ENCODE peak calls at places on chromosomes 4 and X, in four cellular contexts. Y, I, J and T are unnamed samples.

GRCh38 chr4:128461300-128462103 is 173.9 kb upstream of the PGRMC2 start:
- DNase-seq in Y (no peak), I (peak), J (no peak), T (no peak)

GRCh38 chr4:3706111-3706511 is 60.1 kb upstream of the ADRA2C start:
- DNase-seq in Y (no peak), I (no peak), J (no peak), T (no peak)

GRCh38 chr4:16078195-16078756 is 5.5 kb downstream of the PROM1 start:
- DNase-seq in Y (no peak), I (no peak), J (no peak), T (no peak)

GRCh38 chrX:65718538-65718937 is 51.1 kb downstream of the MSN start:
- DNase-seq in Y (no peak), I (no peak), J (no peak), T (no peak)

GRCh38 chrX:99371976-99372595 is 1038.0 kb downstream of the PCDH19 start:
- DNase-seq in Y (no peak), I (no peak), J (no peak), T (no peak)

GRCh38 chr4:41257901-41258300 is 1.2 kb downstream of the UCHL1 start:
- DNase-seq in Y (no peak), I (no peak), J (no peak), T (no peak)

GRCh38 chr4:74545488-74545887 is 100.6 kb downstream of the AREG start:
- DNase-seq in Y (no peak), I (no peak), J (no peak), T (no peak)

GRCh38 chrX:1261285-1261684 is 7.3 kb upstream of the CSF2RA start:
- DNase-seq in Y (no peak), I (no peak), J (no peak), T (no peak)

GRCh38 chrX:13835825-13836224 is 18.9 kb upstream of the GPM6B start:
- DNase-seq in Y (no peak), I (no peak), J (no peak), T (no peak)

GRCh38 chrX:23557070-23557469 is 110.2 kb upstream of the PRDX4 start:
- DNase-seq in Y (no peak), I (no peak), J (no peak), T (no peak)

GRCh38 chrX:20529711-20530110 is 263.0 kb upstream of the RPS6KA3 start:
- DNase-seq in Y (no peak), I (no peak), J (no peak), T (no peak)

GRCh38 chr4:45294464-45294863 is 568.1 kb upstream of the GNPDA2 start:
- DNase-seq in Y (no peak), I (no peak), J (no peak), T (no peak)

GRCh38 chr4:80058740-80059139 is 14.3 kb downstream of the ANTXR2 start:
- DNase-seq in Y (peak), I (no peak), J (peak), T (peak)

GRCh38 chr4:124478518-124478917 is 234.0 kb downstream of the ANKRD50 start:
- DNase-seq in Y (no peak), I (no peak), J (no peak), T (no peak)

GRCh38 chrX:46913710-46914109 is 1.5 kb downstream of the JADE3 start:
- DNase-seq in Y (no peak), I (peak), J (no peak), T (no peak)

GRCh38 chr4:172546782-172547181 is 621.8 kb upstream of the GALNT7 start:
- DNase-seq in Y (no peak), I (no peak), J (no peak), T (no peak)